ENCODE peak calls at places on chromosome 16, in five cellular contexts. G is A549, Q is IMR-90, A is body of pancreas, X is adrenal gland. R is an unnamed sample.

GRCh38 chr16:61148930-61149329 is 887.3 kb downstream of the CDH8 start:
- DNase-seq in G (peak; percentile 7), Q (no peak), A (no peak), X (no peak), R (no peak)

GRCh38 chr16:8675183-8676159 is 1.1 kb downstream of the ABAT start:
- DNase-seq in G (no peak), Q (no peak), A (peak; percentile 45), X (no peak), R (no peak)

GRCh38 chr16:23901178-23902131 is 65.7 kb downstream of the PRKCB start:
- DNase-seq in G (no peak), Q (no peak), A (no peak), X (no peak), R (no peak)

GRCh38 chr16:50802000-50802399 is 60.1 kb downstream of the CYLD start:
- DNase-seq in G (no peak), Q (peak; percentile 81), A (no peak), X (no peak), R (peak; percentile 73)

GRCh38 chr16:27369806-27370205 is 32.2 kb upstream of the IL21R start:
- DNase-seq in G (no peak), Q (peak; percentile 79), A (no peak), X (no peak), R (peak; percentile 43)

GRCh38 chr16:27333549-27333948 is 19.8 kb downstream of the IL4R start:
- DNase-seq in G (no peak), Q (no peak), A (no peak), X (no peak), R (no peak)

GRCh38 chr16:11407047-11407982 is 62.1 kb downstream of the RMI2 start:
- DNase-seq in G (peak; percentile 86), Q (peak; percentile 77), A (peak; percentile 75), X (peak; percentile 90), R (peak; percentile 76)

GRCh38 chr16:52597772-52598483 is 51.0 kb upstream of the TOX3 start:
- DNase-seq in G (no peak), Q (no peak), A (peak; percentile 63), X (no peak), R (no peak)

GRCh38 chr16:50024207-50024606 is 818 bp upstream of the CNEP1R1 start:
- DNase-seq in G (no peak), Q (no peak), A (no peak), X (peak; percentile 57), R (no peak)

GRCh38 chr16:56852401-56852730 is 12.6 kb upstream of the SLC12A3 start:
- DNase-seq in G (no peak), Q (no peak), A (no peak), X (no peak), R (no peak)

DNA sequence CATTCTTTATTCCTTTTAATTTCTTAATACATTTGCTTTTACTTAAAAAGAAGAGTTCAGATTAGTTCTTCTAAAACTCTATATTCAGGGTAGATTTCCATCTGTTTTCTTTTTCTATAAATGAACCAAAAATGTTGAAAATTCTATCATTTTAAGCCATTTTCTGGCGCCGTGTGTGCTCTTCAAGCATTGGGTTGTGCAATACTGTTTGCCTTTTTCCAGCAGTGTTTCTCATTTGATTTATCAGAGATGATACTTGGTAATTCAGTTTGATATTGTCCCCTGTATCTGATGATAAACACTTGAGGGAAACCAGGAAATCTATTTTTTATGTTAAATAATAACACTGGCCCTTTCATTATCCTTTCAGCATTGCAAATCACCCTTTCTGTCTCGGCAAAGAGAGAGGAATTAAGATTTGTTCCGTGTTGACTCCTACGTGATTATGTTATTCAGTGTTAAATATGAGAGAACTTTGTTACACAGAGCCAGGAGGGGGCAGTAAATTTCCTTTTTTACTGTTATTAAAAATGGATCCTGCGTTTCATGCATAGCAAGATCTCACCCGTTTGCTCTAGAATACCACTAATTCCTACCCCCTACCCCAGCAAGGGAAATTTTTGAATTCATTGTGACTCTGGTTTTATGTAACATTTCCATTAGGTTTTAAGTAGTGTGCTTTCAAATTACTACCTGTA is 606.9 kb upstream of the RBFOX1 start:
- DNase-seq in G (peak; percentile 1), Q (no peak), A (no peak), X (no peak), R (no peak)
- TF ChIP-seq CTCF in G (no peak), Q (no peak), A (no peak), X (no peak), R (no peak)

GRCh38 chr16:88762941-88763340 is 22.1 kb downstream of the PIEZO1 start:
- DNase-seq in G (no peak), Q (no peak), A (no peak), X (no peak), R (no peak)
- H3K27ac ChIP-seq in G (no peak overlapping the region), Q (no peak overlapping the region), A (peak overlapping the region; percentile 78), X (no peak overlapping the region), R (no peak overlapping the region)

DNA sequence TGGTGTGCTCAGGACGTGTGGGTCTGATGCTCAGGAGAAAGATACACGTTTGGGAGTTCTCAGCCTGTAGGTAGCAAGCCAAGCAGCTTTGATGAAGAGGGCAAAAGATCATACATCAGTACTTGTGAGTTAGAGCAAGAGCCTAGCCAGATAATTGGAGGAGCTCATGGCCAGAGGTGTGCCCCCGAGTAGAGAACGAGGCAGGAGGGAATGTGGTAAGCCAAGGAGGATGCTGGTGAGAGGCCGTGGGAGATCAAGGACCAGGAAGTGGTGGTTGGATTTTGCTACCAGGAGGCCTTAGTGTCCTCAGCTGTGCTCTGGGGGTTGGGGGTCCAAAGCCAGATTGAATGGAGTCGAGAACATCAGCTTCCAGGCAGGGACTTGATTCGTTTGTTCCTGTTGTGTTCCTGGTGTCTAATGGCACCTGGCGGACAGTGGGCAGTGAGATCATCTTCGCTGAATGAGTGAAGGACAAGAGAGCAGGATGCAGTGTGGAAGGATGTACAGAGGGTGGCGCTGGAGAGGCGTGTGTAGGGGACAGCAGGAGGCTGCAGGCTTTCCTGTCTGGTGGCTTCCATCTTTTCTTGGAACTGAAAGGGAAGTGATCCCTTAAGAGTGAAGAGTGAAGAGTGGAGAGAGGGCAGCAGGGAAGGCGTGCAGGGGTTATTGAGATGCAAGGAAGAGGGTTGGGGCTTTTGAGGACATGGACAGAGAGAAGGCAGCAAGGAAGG is 11.6 kb downstream of the FBXL19 start:
- DNase-seq in G (peak; percentile 72), Q (peak; percentile 55), A (peak; percentile 40), X (peak; percentile 89), R (peak; percentile 56)
- TF ChIP-seq CTCF in G (peak; percentile 40), Q (peak; percentile 56), A (no peak), X (peak; percentile 43), R (peak; percentile 79)

GRCh38 chr16:81841709-81842108 is 62.6 kb downstream of the PLCG2 start:
- DNase-seq in G (no peak), Q (no peak), A (no peak), X (no peak), R (no peak)

GRCh38 chr16:81836279-81837054 is 57.4 kb downstream of the PLCG2 start:
- DNase-seq in G (no peak), Q (no peak), A (no peak), X (no peak), R (no peak)

GRCh38 chr16:81842564-81843242 is 63.6 kb downstream of the PLCG2 start:
- DNase-seq in G (no peak), Q (no peak), A (no peak), X (no peak), R (no peak)

GRCh38 chr16:81837312-81837748 is 58.2 kb downstream of the PLCG2 start:
- DNase-seq in G (no peak), Q (no peak), A (no peak), X (no peak), R (no peak)

DNA sequence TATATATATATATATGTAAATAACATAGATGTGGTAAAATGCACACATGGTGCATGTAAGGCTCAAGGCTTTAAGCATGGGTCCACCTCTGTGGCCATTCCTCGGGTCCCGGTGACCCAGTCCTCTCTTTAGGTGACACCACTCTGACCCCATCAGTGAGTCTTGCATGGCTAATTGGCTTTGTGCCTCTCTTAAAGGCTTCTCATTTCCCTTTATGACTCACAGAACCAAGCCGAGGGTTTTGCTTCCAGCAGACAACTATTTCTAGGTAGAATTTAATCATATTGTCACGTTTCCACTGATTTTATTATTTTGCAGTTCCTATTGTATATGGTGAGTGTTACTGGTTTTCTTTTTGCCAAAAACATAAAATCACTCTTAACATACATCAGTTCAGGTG is 59.7 kb downstream of the PLCG2 start:
- DNase-seq in G (no peak), Q (peak; percentile 9), A (no peak), X (no peak), R (peak; percentile 22)
- H3K27ac ChIP-seq in G (no peak overlapping the region), Q (no peak overlapping the region), A (no peak overlapping the region), X (no peak overlapping the region), R (no peak overlapping the region)

GRCh38 chr16:64130140-64130539 is 991.7 kb downstream of the CDH11 start:
- DNase-seq in G (no peak), Q (no peak), A (no peak), X (no peak), R (no peak)

GRCh38 chr16:64133396-64133795 is 988.5 kb downstream of the CDH11 start:
- DNase-seq in G (no peak), Q (no peak), A (no peak), X (no peak), R (no peak)

GRCh38 chr16:64131423-64131822 is 990.4 kb downstream of the CDH11 start:
- DNase-seq in G (no peak), Q (no peak), A (no peak), X (no peak), R (no peak)

GRCh38 chr16:64132686-64133085 is 989.2 kb downstream of the CDH11 start:
- DNase-seq in G (no peak), Q (no peak), A (no peak), X (no peak), R (no peak)

GRCh38 chr16:64132190-64132589 is 989.7 kb downstream of the CDH11 start:
- DNase-seq in G (no peak), Q (no peak), A (no peak), X (no peak), R (no peak)
- TF ChIP-seq CTCF in G (no peak), Q (no peak), A (no peak), X (no peak), R (no peak)

GRCh38 chr16:68147438-68147837 is 62.3 kb downstream of the NFATC3 start:
- DNase-seq in G (no peak), Q (no peak), A (no peak), X (no peak), R (no peak)
- H3K27ac ChIP-seq in G (no peak overlapping the region), Q (no peak overlapping the region), A (no peak overlapping the region), X (no peak overlapping the region), R (no peak overlapping the region)

R was measured in brain microvascular endothelial cell.